ENCODE peak calls at places on chromosomes 12 and 14, in six cellular contexts. L is RWPE2; J is OCI-LY7; S is SJSA1; R is IMR-90; D is CD8-positive, alpha-beta T cell. H is an unnamed sample. For H3K4me1, the result is how much of the 10 kb centered on the place peaks cover.

GRCh38 chr14:101097109-101097793 is 193.7 kb upstream of the RTL1 start:
- DNase-seq in L (no peak), J (no peak), S (no peak), R (no peak), D (no peak), H (no peak)

GRCh38 chr14:50388256-50388931 is 8.3 kb downstream of the CDKL1 start:
- DNase-seq in L (no peak), J (no peak), S (no peak), R (no peak), D (no peak), H (no peak)

GRCh38 chr14:54627718-54628345 is 60.9 kb downstream of the SAMD4A start:
- DNase-seq in L (no peak), J (no peak), S (peak), R (peak), D (no peak), H (peak)

GRCh38 chr12:1083888-1084262 is 92.9 kb downstream of the ERC1 start:
- DNase-seq in L (no peak), J (no peak), S (no peak), R (peak), D (no peak), H (no peak)

GRCh38 chr12:24705741-24706358 is 243.1 kb downstream of the BCAT1 start:
- DNase-seq in L (no peak), J (peak), S (no peak), R (peak), D (no peak), H (no peak)

GRCh38 chr12:30622509-30622908 is 73.2 kb downstream of the IPO8 start:
- DNase-seq in L (no peak), J (no peak), S (no peak), R (peak), D (no peak), H (no peak)

GRCh38 chr14:24332094-24332983 is 2.5 kb downstream of the ADCY4 start:
- DNase-seq in L (no peak), J (peak), S (peak), R (peak), D (peak), H (peak)

GRCh38 chr12:49763006-49763591 is 21.7 kb downstream of the TMBIM6 start:
- DNase-seq in L (peak), J (peak), S (peak), R (peak), D (peak), H (peak)

GRCh38 chr12:19263666-19264065 is 134.1 kb downstream of the PLEKHA5 start:
- DNase-seq in L (no peak), J (no peak), S (no peak), R (no peak), D (no peak), H (no peak)

GRCh38 chr12:40104461-40105264 is 1.2 kb downstream of the SLC2A13 start:
- DNase-seq in L (no peak), J (peak), S (no peak), R (peak), D (no peak), H (no peak)

GRCh38 chr12:88665051-88665450 is 84.8 kb upstream of the KITLG start:
- DNase-seq in L (no peak), J (no peak), S (no peak), R (peak), D (no peak), H (no peak)

GRCh38 chr14:102058146-102058545 is 28.7 kb downstream of the HSP90AA1 start:
- DNase-seq in L (no peak), J (no peak), S (no peak), R (no peak), D (no peak), H (no peak)

GRCh38 chr12:68324531-68324930 is 7.6 kb downstream of the MDM1 start:
- DNase-seq in L (no peak), J (no peak), S (no peak), R (no peak), D (no peak), H (no peak)

GRCh38 chr12:121796855-121797751 is 3.6 kb upstream of the RHOF start:
- DNase-seq in L (peak), J (no peak), S (no peak), R (peak), D (no peak), H (no peak)

GRCh38 chr12:64092507-64092906 is 129.6 kb downstream of the KICS2 start:
- DNase-seq in L (no peak), J (no peak), S (no peak), R (no peak), D (no peak), H (no peak)

GRCh38 chr14:21245813-21246212 is 23.4 kb downstream of the HNRNPC start:
- DNase-seq in L (no peak), J (no peak), S (no peak), R (no peak), D (no peak), H (no peak)

GRCh38 chr14:21240417-21240816 is 28.8 kb downstream of the HNRNPC start:
- DNase-seq in L (no peak), J (no peak), S (no peak), R (no peak), D (no peak), H (no peak)

GRCh38 chr14:21248338-21248737 is 20.9 kb downstream of the HNRNPC start:
- DNase-seq in L (no peak), J (no peak), S (no peak), R (no peak), D (no peak), H (no peak)

GRCh38 chr14:21241218-21241819 is 27.9 kb downstream of the HNRNPC start:
- DNase-seq in L (no peak), J (peak), S (no peak), R (peak), D (no peak), H (no peak)

DNA sequence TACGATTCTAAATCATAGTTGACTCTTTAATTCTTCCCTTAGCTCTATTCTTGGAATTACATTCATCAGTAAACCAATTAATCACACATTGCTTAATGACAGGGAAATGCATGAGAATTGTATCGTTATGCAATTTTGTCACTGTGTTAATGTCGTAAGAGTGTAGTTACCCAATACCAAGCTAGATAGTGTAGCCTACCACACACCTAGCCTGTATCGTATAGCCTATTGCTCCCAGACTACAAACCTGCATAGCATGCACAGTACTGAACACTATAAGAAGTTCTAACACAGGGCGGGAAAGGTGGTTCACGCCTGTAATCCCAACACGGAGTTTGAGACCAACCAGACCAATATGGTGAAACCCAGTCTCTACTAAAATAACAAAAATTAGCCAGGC is 24.7 kb downstream of the HNRNPC start:
- DNase-seq in L (no peak), J (no peak), S (no peak), R (no peak), D (no peak), H (no peak)
- H3K4me1 ChIP-seq in L (under half), J (under half), S (under half), R (under half), D (under half), H (half or more)

GRCh38 chr12:131471271-131471905 is 239.5 kb upstream of the SFSWAP start:
- DNase-seq in L (no peak), J (no peak), S (peak), R (no peak), D (no peak), H (no peak)
- H3K27ac ChIP-seq in L (no peak), J (no peak), S (no peak), R (no peak), D (no peak), H (no peak)

DNA sequence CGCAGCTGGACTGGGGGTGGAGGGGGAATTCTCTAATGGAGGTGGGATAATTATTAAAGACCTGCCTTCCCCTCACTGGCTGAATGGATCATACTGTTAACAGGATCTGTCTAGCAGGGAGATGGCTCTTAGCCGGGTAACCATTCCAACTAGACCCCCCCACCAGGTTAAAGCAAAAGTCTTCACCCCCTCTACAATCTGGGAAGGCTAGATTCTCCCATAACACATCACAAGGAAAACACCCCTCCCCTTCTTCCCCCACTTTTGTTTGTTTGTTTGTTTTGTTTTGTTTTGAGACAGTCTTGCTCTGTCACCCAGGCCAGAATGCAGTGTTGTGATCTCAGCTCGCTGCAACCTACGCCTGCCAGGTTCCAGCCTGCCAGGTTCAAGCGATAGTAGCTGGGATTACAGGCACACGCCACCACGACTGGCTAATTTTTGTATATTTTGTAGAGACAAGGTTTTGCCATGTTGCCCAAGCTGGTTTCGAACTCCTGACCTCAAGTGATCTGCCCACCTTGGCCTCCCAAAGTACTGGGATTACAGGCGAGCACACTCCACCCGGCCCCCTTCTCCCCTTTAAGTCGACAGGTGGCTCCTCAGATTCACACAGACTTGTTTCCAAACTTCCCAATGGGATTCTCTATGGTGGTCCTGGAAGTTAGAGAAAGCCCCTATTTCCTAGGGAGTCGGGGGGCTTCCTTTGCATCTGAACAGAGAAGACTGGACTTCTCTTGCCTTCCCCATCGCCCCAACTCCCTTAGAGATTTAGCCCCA is 3.5 kb upstream of the BAZ2A start:
- DNase-seq in L (no peak), J (no peak), S (no peak), R (no peak), D (no peak), H (no peak)
- H3K4me1 ChIP-seq in L (under half), J (half or more), S (under half), R (under half), D (half or more), H (half or more)

GRCh38 chr14:33916663-33917565 is 34.0 kb downstream of the EGLN3 start:
- DNase-seq in L (no peak), J (no peak), S (no peak), R (no peak), D (no peak), H (no peak)
- H3K27ac ChIP-seq in L (no peak), J (no peak), S (no peak), R (no peak), D (no peak), H (peak)

GRCh38 chr12:47774664-47775063 is 1.6 kb downstream of the SLC48A1 start:
- DNase-seq in L (no peak), J (no peak), S (no peak), R (no peak), D (no peak), H (no peak)
- H3K4me1 ChIP-seq in L (under half), J (half or more), S (under half), R (under half), D (under half), H (under half)

GRCh38 chr12:2292560-2292959 is 239.8 kb downstream of the CACNA1C start:
- DNase-seq in L (no peak), J (no peak), S (no peak), R (no peak), D (no peak), H (no peak)

GRCh38 chr12:2297658-2298057 is 244.9 kb downstream of the CACNA1C start:
- DNase-seq in L (no peak), J (peak), S (no peak), R (no peak), D (no peak), H (no peak)

GRCh38 chr12:2295941-2296461 is 243.2 kb downstream of the CACNA1C start:
- DNase-seq in L (no peak), J (peak), S (no peak), R (peak), D (no peak), H (no peak)

GRCh38 chr12:2297004-2297403 is 244.2 kb downstream of the CACNA1C start:
- DNase-seq in L (no peak), J (peak), S (no peak), R (no peak), D (no peak), H (no peak)

GRCh38 chr12:2294651-2295475 is 242.1 kb downstream of the CACNA1C start:
- DNase-seq in L (no peak), J (peak), S (no peak), R (peak), D (no peak), H (no peak)
- H3K27ac ChIP-seq in L (no peak), J (no peak), S (no peak), R (peak), D (no peak), H (no peak)